ENCODE peak calls at places on chromosomes 6 and 20, in seven cellular contexts. A is uterus, M is suprapubic skin, P is endothelial cell of umbilical vein, C is IMR-90, T is thyroid gland, N is breast epithelium. U is an unnamed sample. For H3K36me3, the result is how much of the 10 kb centered on the place peaks cover.

GRCh38 chr6:1390071-1390804 is 862 bp downstream of the FOXF2 start:
- DNase-seq in A (no peak), M (no peak), P (peak), C (peak), T (no peak), N (no peak), U (no peak)

GRCh38 chr6:122098091-122098769 is 301.2 kb upstream of the HSF2 start:
- DNase-seq in A (no peak), M (no peak), P (no peak), C (no peak), T (no peak), N (no peak), U (no peak)

GRCh38 chr6:5084192-5084786 is 852 bp upstream of the PPP1R3G start:
- DNase-seq in A (peak), M (peak), P (no peak), C (no peak), T (peak), N (no peak), U (no peak)

GRCh38 chr20:62412194-62413024 is 5.3 kb upstream of the CABLES2 start:
- DNase-seq in A (no peak), M (no peak), P (no peak), C (no peak), T (no peak), N (no peak), U (no peak)

GRCh38 chr6:26103141-26103769 is 16.0 kb downstream of the HFE start:
- DNase-seq in A (no peak), M (no peak), P (no peak), C (peak), T (no peak), N (no peak), U (no peak)

GRCh38 chr6:142008776-142009175 is 123.9 kb upstream of the GJE1 start:
- DNase-seq in A (no peak), M (no peak), P (no peak), C (no peak), T (no peak), N (no peak), U (no peak)

GRCh38 chr6:16146028-16146427 is 17.1 kb downstream of the MYLIP start:
- DNase-seq in A (no peak), M (no peak), P (peak), C (no peak), T (peak), N (no peak), U (no peak)

GRCh38 chr20:48783533-48784272 is 44.1 kb downstream of the PREX1 start:
- DNase-seq in A (no peak), M (no peak), P (no peak), C (peak), T (no peak), N (no peak), U (no peak)

GRCh38 chr6:138323821-138324220 is 53.9 kb upstream of the SMIM28 start:
- DNase-seq in A (no peak), M (no peak), P (no peak), C (no peak), T (no peak), N (no peak), U (no peak)

GRCh38 chr6:157335829-157336228 is 12.5 kb upstream of the TMEM242 start:
- DNase-seq in A (no peak), M (no peak), P (no peak), C (no peak), T (no peak), N (no peak), U (no peak)

GRCh38 chr6:30883743-30884520 is at the start of gene DDR1:
- DNase-seq in A (peak), M (peak), P (no peak), C (peak), T (peak), N (peak), U (peak)
- TF ChIP-seq POLR2A in A (no peak), M (peak), P (no peak), C (no peak), T (peak), N (peak), U (no peak)

DNA sequence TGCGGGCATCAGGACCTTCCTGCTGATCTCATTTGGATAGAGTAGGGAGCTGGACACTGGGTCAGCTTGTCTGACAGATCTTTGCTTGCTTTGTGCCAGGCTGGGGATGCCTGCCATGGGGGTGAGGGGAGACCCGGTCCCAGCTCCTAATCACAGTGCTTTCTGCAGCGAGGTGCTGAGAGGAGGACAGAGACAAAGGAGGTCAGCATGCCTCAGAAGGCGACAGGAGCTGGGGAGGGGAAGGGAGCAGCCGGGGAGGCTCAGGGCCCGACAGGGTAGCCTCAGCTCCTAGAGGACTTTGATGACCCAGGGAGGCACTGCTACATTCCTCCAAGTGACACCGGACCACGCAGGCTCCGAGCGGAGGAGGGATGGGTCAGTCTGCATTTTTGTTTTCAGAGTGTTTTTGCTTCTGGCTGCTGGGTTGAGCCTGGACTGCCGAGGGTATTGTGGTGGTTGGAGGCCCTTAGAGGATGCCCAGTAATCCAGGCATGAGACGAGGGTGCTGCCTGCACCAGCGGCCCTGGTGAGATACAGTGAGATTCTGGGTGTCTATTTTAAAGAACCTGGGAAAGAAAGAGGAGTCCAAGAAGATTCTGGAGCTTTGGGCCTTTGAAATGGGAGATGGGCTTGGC is 7.8 kb downstream of the RBM38 start:
- DNase-seq in A (no peak), M (no peak), P (no peak), C (no peak), T (no peak), N (no peak), U (no peak)
- H3K36me3 ChIP-seq in A (under half), M (under half), P (under half), C (under half), T (under half), N (under half), U (under half)

GRCh38 chr6:134174790-134175531 is 122.5 kb upstream of the SLC2A12 start:
- DNase-seq in A (peak), M (peak), P (peak), C (peak), T (peak), N (peak), U (peak)
- TF ChIP-seq POLR2A in A (peak), M (peak), P (peak), C (peak), T (peak), N (peak), U (peak)

GRCh38 chr20:50130346-50130703 is 17.4 kb upstream of the UBE2V1 start:
- DNase-seq in A (no peak), M (no peak), P (no peak), C (peak), T (no peak), N (no peak), U (no peak)

GRCh38 chr20:50127587-50128519 is 14.9 kb upstream of the UBE2V1 start:
- DNase-seq in A (no peak), M (no peak), P (no peak), C (no peak), T (no peak), N (no peak), U (no peak)

GRCh38 chr20:50128520-50128905 is 15.6 kb upstream of the UBE2V1 start:
- DNase-seq in A (no peak), M (no peak), P (no peak), C (no peak), T (no peak), N (no peak), U (no peak)

GRCh38 chr20:50130995-50131394 is 18.0 kb upstream of the UBE2V1 start:
- DNase-seq in A (peak), M (no peak), P (no peak), C (peak), T (peak), N (no peak), U (no peak)

DNA sequence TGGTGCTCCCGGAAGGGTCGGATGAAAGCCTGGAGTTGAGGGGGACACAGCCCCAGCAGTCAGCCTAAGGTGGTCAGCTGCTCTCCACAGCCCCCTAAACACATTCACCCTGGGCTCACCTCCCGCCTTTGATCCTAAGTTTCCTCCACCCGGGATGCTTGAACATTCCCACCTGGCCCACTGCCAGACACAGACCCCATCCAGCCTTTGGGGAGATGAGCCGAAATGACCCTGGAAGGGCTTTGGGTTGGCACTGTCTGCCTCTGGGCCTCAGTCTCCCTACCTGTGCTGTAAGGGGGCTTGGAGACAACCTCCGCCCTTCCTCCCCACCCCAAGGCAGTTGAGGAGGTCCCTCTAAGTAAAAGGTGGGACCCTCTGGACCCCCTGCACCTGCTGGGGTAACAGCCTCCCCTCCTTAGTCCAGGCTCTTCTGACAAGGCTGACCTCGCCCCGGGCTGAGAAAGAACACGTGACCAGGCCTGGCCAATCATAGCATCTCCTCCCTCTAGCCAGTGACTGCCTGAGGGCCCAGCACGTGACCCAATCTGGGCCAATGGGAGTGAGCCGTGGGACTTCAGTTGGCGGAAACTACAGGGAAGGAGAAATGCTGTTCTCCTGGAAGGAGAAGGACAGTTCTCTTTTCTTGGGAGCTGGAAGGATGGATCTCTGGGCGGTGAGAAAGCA is 16.9 kb upstream of the UBE2V1 start:
- DNase-seq in A (no peak), M (no peak), P (no peak), C (peak), T (no peak), N (no peak), U (no peak)
- H3K36me3 ChIP-seq in A (under half), M (half or more), P (under half), C (half or more), T (under half), N (under half), U (half or more)

GRCh38 chr6:43808412-43808811 is 38.4 kb downstream of the VEGFA start:
- DNase-seq in A (no peak), M (no peak), P (no peak), C (no peak), T (no peak), N (no peak), U (no peak)

GRCh38 chr6:43807228-43808061 is 37.4 kb downstream of the VEGFA start:
- DNase-seq in A (no peak), M (no peak), P (no peak), C (peak), T (no peak), N (no peak), U (no peak)

GRCh38 chr6:43806758-43807227 is 36.8 kb downstream of the VEGFA start:
- DNase-seq in A (no peak), M (no peak), P (no peak), C (no peak), T (no peak), N (no peak), U (no peak)

GRCh38 chr6:43811101-43812099 is 41.4 kb downstream of the VEGFA start:
- DNase-seq in A (no peak), M (no peak), P (no peak), C (peak), T (peak), N (no peak), U (no peak)

GRCh38 chr6:43809417-43810305 is 39.6 kb downstream of the VEGFA start:
- DNase-seq in A (no peak), M (no peak), P (peak), C (peak), T (no peak), N (no peak), U (peak)
- TF ChIP-seq POLR2A in A (no peak), M (no peak), P (no peak), C (no peak), T (no peak), N (no peak), U (no peak)

U was measured in stomach.